ENCODE peak calls at places on chromosomes 16 and 17, in ten cellular contexts. T is glomerular endothelial cell; D is RCC 7860; G is mammary epithelial cell; E is hippocampal formation; F is activated naive CD8-positive, alpha-beta T cell treated with anti-CD3 and anti-CD28 coated beads for 36 hours; J is mucosa of gallbladder; V is stimulated activated CD4-positive, alpha-beta T cell treated with anti-CD3 and anti-CD28 coated beads, Interleukin-1b, Interleukin-23, amount 100 ng/mL, for 1 hour; H is WTC11; N is left ventricle myocardium inferior. Q is an unnamed sample.

GRCh38 chr17:76909971-76910760 is 42.0 kb downstream of the MGAT5B start:
- DNase-seq in E (no peak), V (peak), F (no peak), T (peak), D (peak), N (peak), G (peak), H (peak), J (peak), Q (peak)

GRCh38 chr17:622356-622755 is 92.3 kb downstream of the VPS53 start:
- DNase-seq in E (no peak), J (no peak), F (no peak), V (no peak), N (no peak), T (no peak), H (no peak), G (peak), D (peak), Q (peak)

GRCh38 chr17:5045496-5045895 is 10.3 kb upstream of the SLC52A1 start:
- DNase-seq in V (no peak), J (no peak), E (no peak), D (no peak), F (no peak), T (no peak), N (no peak), H (no peak), G (no peak), Q (no peak)

GRCh38 chr17:50866261-50866949 is at the start of gene TOB1:
- DNase-seq in G (peak), T (no peak), N (peak), J (peak), D (peak), F (peak), V (peak), H (peak), E (peak), Q (peak)

GRCh38 chr17:39069114-39069756 is 82.2 kb downstream of the PLXDC1 start:
- DNase-seq in J (peak), G (peak), F (no peak), T (no peak), H (no peak), V (no peak), E (no peak), D (peak), N (no peak), Q (peak)

GRCh38 chr17:17419621-17420020 is 57.2 kb upstream of the MED9 start:
- DNase-seq in G (no peak), D (no peak), J (no peak), F (no peak), T (no peak), H (no peak), N (peak), V (no peak), E (peak), Q (no peak)

GRCh38 chr16:28321700-28322411 is 29.5 kb downstream of the SBK1 start:
- DNase-seq in H (peak), D (no peak), G (peak), J (no peak), T (no peak), E (no peak), N (no peak), V (no peak), F (peak), Q (no peak)

GRCh38 chr17:64202683-64203430 is 60.2 kb downstream of the TEX2 start:
- DNase-seq in F (peak), V (no peak), T (no peak), G (peak), D (peak), H (no peak), J (no peak), N (no peak), E (peak), Q (peak)

GRCh38 chr17:61656721-61657217 is 65.8 kb upstream of the NACA2 start:
- DNase-seq in D (no peak), N (no peak), V (no peak), G (no peak), H (no peak), T (no peak), F (no peak), J (no peak), E (no peak), Q (no peak)

GRCh38 chr17:27818311-27819170 is 18.2 kb upstream of the NOS2 start:
- DNase-seq in F (no peak), G (no peak), E (no peak), J (no peak), N (peak), T (no peak), V (no peak), D (no peak), H (no peak), Q (no peak)

GRCh38 chr17:35416659-35417058 is 15.6 kb downstream of the SLFN12 start:
- DNase-seq in V (no peak), E (no peak), J (no peak), G (no peak), F (no peak), T (no peak), D (no peak), N (no peak), H (no peak), Q (no peak)

GRCh38 chr16:85636234-85636812 is 23.2 kb downstream of the GSE1 start:
- DNase-seq in T (no peak), D (no peak), J (no peak), N (no peak), V (no peak), E (no peak), H (no peak), G (no peak), F (no peak), Q (peak)

GRCh38 chr17:15169676-15170075 is 95.5 kb downstream of the PMP22 start:
- DNase-seq in J (no peak), N (no peak), G (peak), V (no peak), H (no peak), E (no peak), F (no peak), D (peak), T (no peak), Q (peak)

GRCh38 chr17:12256380-12256995 is 235.8 kb downstream of the MAP2K4 start:
- DNase-seq in D (peak), H (no peak), J (peak), E (no peak), G (peak), V (no peak), F (peak), N (no peak), T (no peak), Q (peak)

GRCh38 chr17:69060835-69061234 is at the start of gene ABCA9:
- DNase-seq in N (no peak), J (no peak), H (no peak), V (no peak), D (no peak), T (no peak), E (no peak), G (no peak), F (no peak), Q (no peak)

GRCh38 chr16:51657844-51658243 is 506.8 kb upstream of the SALL1 start:
- DNase-seq in D (no peak), G (no peak), E (no peak), N (no peak), V (no peak), J (peak), F (no peak), T (no peak), H (no peak), Q (no peak)

GRCh38 chr17:21218101-21218500 is 4.1 kb upstream of the TMEM11 start:
- DNase-seq in F (peak), D (no peak), N (no peak), V (no peak), T (no peak), G (no peak), E (no peak), J (no peak), H (no peak), Q (no peak)

GRCh38 chr17:81043725-81044427 is 8.9 kb downstream of the BAIAP2 start:
- DNase-seq in G (peak), N (no peak), F (no peak), V (no peak), T (no peak), D (peak), E (no peak), J (no peak), H (peak), Q (peak)

GRCh38 chr16:25034916-25035315 is 19.7 kb upstream of the ARHGAP17 start:
- DNase-seq in D (no peak), G (no peak), V (no peak), F (no peak), H (no peak), N (no peak), E (no peak), J (no peak), T (no peak), Q (peak)

GRCh38 chr17:79955167-79955549 is 80.5 kb downstream of the TBC1D16 start:
- DNase-seq in T (no peak), G (no peak), V (no peak), D (no peak), F (no peak), J (no peak), E (no peak), H (no peak), N (peak), Q (no peak)

GRCh38 chr16:53435066-53435688 is 906 bp downstream of the RBL2 start:
- DNase-seq in E (peak), T (peak), D (peak), H (no peak), F (peak), V (peak), J (peak), N (peak), G (peak), Q (peak)

GRCh38 chr17:57955183-57955952 is at the start of gene CUEDC1:
- DNase-seq in D (peak), H (peak), T (no peak), V (peak), G (peak), J (peak), N (peak), E (peak), F (peak), Q (no peak)

GRCh38 chr17:74520790-74521480 is 10.3 kb downstream of the CD300LB start:
- DNase-seq in N (no peak), G (no peak), J (peak), V (no peak), F (no peak), T (no peak), D (no peak), E (no peak), H (no peak), Q (peak)

GRCh38 chr17:30203471-30203981 is 32.0 kb downstream of the SLC6A4 start:
- DNase-seq in D (no peak), G (no peak), E (no peak), V (no peak), F (no peak), J (no peak), N (no peak), T (no peak), H (peak), Q (no peak)

GRCh38 chr16:24858219-24859041 is 12.7 kb downstream of the SLC5A11 start:
- DNase-seq in J (peak), H (peak), F (peak), T (no peak), N (peak), E (peak), D (peak), V (no peak), G (peak), Q (peak)

GRCh38 chr16:17591655-17592405 is 121.1 kb upstream of the XYLT1 start:
- DNase-seq in J (no peak), H (no peak), E (no peak), F (no peak), V (no peak), N (no peak), G (peak), T (no peak), D (no peak), Q (no peak)

GRCh38 chr17:49523706-49524472 is 28.8 kb downstream of the NGFR start:
- DNase-seq in D (peak), J (no peak), N (no peak), G (peak), E (no peak), H (peak), T (no peak), F (peak), V (no peak), Q (peak)

GRCh38 chr17:8041249-8041928 is 2.5 kb downstream of the ALOX15B start:
- DNase-seq in H (no peak), F (peak), T (peak), E (peak), V (no peak), G (peak), J (peak), D (peak), N (no peak), Q (peak)

GRCh38 chr17:49645654-49646053 is 32.2 kb downstream of the SPOP start:
- DNase-seq in H (no peak), F (no peak), J (no peak), E (no peak), G (no peak), N (no peak), V (no peak), D (no peak), T (no peak), Q (no peak)